ENCODE peak calls at places on chromosomes 5 and 9, in four cellular contexts. H, F, R and O are unnamed samples.

GRCh38 chr9:114790521-114790920 is 15.3 kb downstream of the TNFSF15 start:
- DNase-seq in H (no peak), F (no peak), R (peak; percentile 2), O (no peak)

GRCh38 chr9:2576631-2577030 is 45.0 kb upstream of the VLDLR start:
- DNase-seq in H (no peak), F (no peak), R (no peak), O (no peak)

GRCh38 chr5:135238622-135239460 is 160.2 kb downstream of the MACROH2A1 start:
- DNase-seq in H (no peak), F (peak; percentile 41), R (no peak), O (no peak)

GRCh38 chr9:68872026-68872501 is 141.8 kb downstream of the PRKACG start:
- DNase-seq in H (no peak), F (peak; percentile 75), R (no peak), O (peak; percentile 95)

GRCh38 chr5:54845567-54845941 is 139.8 kb downstream of the ESM1 start:
- DNase-seq in H (no peak), F (no peak), R (no peak), O (no peak)

GRCh38 chr5:81544351-81545001 is 150.5 kb upstream of the ACOT12 start:
- DNase-seq in H (no peak), F (no peak), R (no peak), O (no peak)

GRCh38 chr5:125375143-125375542 is 628.7 kb upstream of the ZNF608 start:
- DNase-seq in H (no peak), F (no peak), R (no peak), O (no peak)

GRCh38 chr5:125367702-125368101 is 621.3 kb upstream of the ZNF608 start:
- DNase-seq in H (no peak), F (no peak), R (no peak), O (no peak)

GRCh38 chr9:127177221-127177620 is 54.8 kb upstream of the ANGPTL2 start:
- DNase-seq in H (no peak), F (no peak), R (no peak), O (no peak)

GRCh38 chr5:59874675-59875074 is 18.9 kb downstream of the PDE4D start:
- DNase-seq in H (no peak), F (no peak), R (no peak), O (no peak)
- TF ChIP-seq SUZ12 in H (no peak), F (no peak), R (no peak), O (no peak)

DNA sequence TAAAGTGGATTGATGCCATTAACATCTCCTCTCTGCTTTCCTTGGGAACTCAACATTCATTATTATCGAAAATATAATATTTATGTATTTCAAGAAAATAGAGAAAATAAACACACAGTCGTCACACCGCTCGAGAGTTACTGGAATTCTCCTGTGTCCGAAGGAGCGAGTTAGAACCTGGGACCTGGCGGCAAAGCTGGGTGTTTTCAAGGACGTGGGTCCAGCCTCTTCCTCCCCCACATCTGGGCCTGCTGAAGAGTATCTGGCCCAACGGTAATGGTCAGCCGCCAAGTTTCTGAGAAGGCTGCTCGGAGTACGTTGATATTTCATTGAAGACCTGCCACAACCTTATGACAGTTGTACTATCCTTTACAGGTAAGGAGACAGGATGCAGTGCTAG is 47.9 kb downstream of the IRX2 start:
- DNase-seq in H (no peak), F (no peak), R (no peak), O (no peak)
- H3K9me3 ChIP-seq in H (no peaks in the 10 kb centered on the region), F (no peaks in the 10 kb centered on the region), R (no peaks in the 10 kb centered on the region), O (no peaks in the 10 kb centered on the region)

GRCh38 chr5:168357881-168358280 is 66.4 kb downstream of the WWC1 start:
- DNase-seq in H (no peak), F (no peak), R (no peak), O (no peak)
- H3K4me1 ChIP-seq in H (no peaks in the 10 kb centered on the region), F (peaks cover 12% of the 10 kb centered on the region), R (peaks cover 26% of the 10 kb centered on the region), O (no peaks in the 10 kb centered on the region)

GRCh38 chr9:136268318-136268717 is 22.7 kb upstream of the QSOX2 start:
- DNase-seq in H (no peak), F (no peak), R (peak; percentile 23), O (peak; percentile 25)
- TF ChIP-seq SUZ12 in H (no peak), F (no peak), R (no peak), O (no peak)

GRCh38 chr9:90996154-90996788 is 194.7 kb downstream of the SYK start:
- DNase-seq in H (no peak), F (no peak), R (no peak), O (no peak)

GRCh38 chr9:90988318-90988717 is 186.7 kb downstream of the SYK start:
- DNase-seq in H (no peak), F (no peak), R (no peak), O (no peak)

GRCh38 chr9:90987566-90987965 is 185.9 kb downstream of the SYK start:
- DNase-seq in H (no peak), F (no peak), R (no peak), O (no peak)

GRCh38 chr9:90995516-90995915 is 193.9 kb downstream of the SYK start:
- DNase-seq in H (no peak), F (no peak), R (no peak), O (no peak)

DNA sequence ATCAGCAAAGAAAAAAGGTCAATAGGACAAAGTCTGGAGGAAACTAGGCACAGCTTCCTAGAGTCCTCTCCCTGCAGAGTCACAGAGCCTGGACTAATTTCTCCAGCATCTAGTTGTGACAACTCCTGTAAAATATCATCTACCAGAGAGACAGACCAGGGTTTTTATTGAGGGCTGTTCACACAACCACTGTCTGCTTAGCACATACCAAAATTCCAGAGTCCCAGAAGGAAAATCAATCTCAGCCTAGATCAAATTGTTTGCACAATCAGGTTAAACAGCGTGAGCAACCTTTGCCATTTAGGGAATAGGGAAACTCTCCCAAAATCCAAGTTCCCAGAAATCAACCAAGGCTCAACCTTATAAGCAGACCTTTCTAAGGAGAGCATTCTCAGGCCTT is 190.3 kb downstream of the SYK start:
- DNase-seq in H (no peak), F (no peak), R (peak; percentile 5), O (no peak)
- H3K9me3 ChIP-seq in H (no peaks in the 10 kb centered on the region), F (no peaks in the 10 kb centered on the region), R (no peaks in the 10 kb centered on the region), O (peaks cover 4% of the 10 kb centered on the region)

DNA sequence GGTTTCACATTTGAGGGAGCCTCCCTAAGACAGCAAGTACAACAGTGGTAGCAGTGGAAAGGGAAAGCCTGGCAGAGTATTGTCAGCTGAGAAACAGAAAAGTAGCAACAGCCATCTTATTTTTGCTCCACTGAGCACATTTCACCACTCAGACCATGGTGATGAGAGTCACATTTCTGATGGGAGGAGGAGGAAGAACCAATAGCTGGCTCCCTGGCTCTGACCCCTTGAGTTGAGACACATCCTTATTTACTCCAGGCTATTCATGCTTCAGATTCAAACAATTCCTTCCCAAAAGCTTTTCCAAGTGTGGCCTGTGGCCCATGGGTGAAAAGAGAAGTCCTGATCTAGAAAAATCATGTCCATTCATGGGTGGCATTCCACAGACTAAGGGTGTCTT is 236.3 kb downstream of the ARHGAP26 start:
- DNase-seq in H (no peak), F (no peak), R (no peak), O (no peak)
- H3K4me1 ChIP-seq in H (peaks cover 46% of the 10 kb centered on the region), F (peaks cover 3% of the 10 kb centered on the region), R (peaks cover 53% of the 10 kb centered on the region), O (no peaks in the 10 kb centered on the region)

GRCh38 chr9:15618540-15619331 is 65.9 kb downstream of the CCDC171 start:
- DNase-seq in H (no peak), F (no peak), R (no peak), O (no peak)

GRCh38 chr9:15617782-15618181 is 64.9 kb downstream of the CCDC171 start:
- DNase-seq in H (no peak), F (no peak), R (no peak), O (no peak)

DNA sequence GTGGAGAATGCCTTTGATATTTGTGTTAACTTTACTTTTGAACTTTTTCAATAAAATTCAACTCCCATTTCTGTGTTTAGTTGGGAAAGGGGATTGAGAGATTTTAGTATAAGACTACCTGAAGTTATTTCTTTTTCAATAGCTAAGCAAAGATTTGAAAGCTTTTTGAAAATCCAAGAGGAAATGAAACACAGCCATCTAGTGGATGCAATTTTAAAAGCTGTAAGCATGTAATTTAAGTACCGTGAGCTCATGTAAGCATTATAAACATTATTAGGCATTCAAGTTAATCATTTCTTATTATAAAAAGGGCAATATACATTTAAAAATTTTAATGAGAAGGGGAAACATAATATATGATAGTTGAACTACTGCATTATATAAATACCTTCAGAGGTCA is 69.8 kb downstream of the CCDC171 start:
- DNase-seq in H (no peak), F (no peak), R (no peak), O (no peak)
- TF ChIP-seq SUZ12 in H (no peak), F (no peak), R (no peak), O (no peak)

GRCh38 chr5:178774866-178775539 is 44.5 kb upstream of the ZNF354A start:
- DNase-seq in H (no peak), F (no peak), R (no peak), O (no peak)
- H3K9me3 ChIP-seq in H (no peaks in the 10 kb centered on the region), F (peaks cover 37% of the 10 kb centered on the region), R (no peaks in the 10 kb centered on the region), O (no peaks in the 10 kb centered on the region)